ENCODE peak calls at places on chromosomes 6 and 20, in ten cellular contexts. Y, E, D, T, O, H, F, B, J and U are unnamed samples.

GRCh38 chr20:12171927-12172581 is 254.4 kb downstream of the BTBD3 start:
- DNase-seq in Y (no peak), E (no peak), D (no peak), T (no peak), O (peak), H (peak), F (no peak), B (no peak), J (no peak), U (no peak)

GRCh38 chr6:167647333-167647732 is 179.4 kb upstream of the AFDN start:
- DNase-seq in Y (no peak), E (no peak), D (peak), T (no peak), O (no peak), H (no peak), F (no peak), B (no peak), J (no peak), U (no peak)

GRCh38 chr6:101402618-101403002 is 9.1 kb downstream of the GRIK2 start:
- DNase-seq in Y (peak), E (no peak), D (no peak), T (no peak), O (no peak), H (peak), F (peak), B (no peak), J (no peak), U (no peak)

GRCh38 chr6:5782783-5783567 is 223.8 kb downstream of the NRN1 start:
- DNase-seq in Y (no peak), E (no peak), D (no peak), T (peak), O (peak), H (no peak), F (peak), B (no peak), J (no peak), U (no peak)

GRCh38 chr6:29967379-29968010 is 25.2 kb downstream of the HLA-A start:
- DNase-seq in Y (no peak), E (no peak), D (peak), T (no peak), O (no peak), H (no peak), F (no peak), B (no peak), J (no peak), U (peak)

GRCh38 chr6:13453771-13454251 is 33.6 kb downstream of the GFOD1 start:
- DNase-seq in Y (no peak), E (no peak), D (peak), T (peak), O (peak), H (no peak), F (no peak), B (no peak), J (no peak), U (no peak)

GRCh38 chr6:5878792-5879191 is 127.9 kb downstream of the NRN1 start:
- DNase-seq in Y (no peak), E (no peak), D (no peak), T (no peak), O (no peak), H (no peak), F (no peak), B (no peak), J (no peak), U (no peak)

GRCh38 chr6:17971128-17972073 is 16.0 kb downstream of the KIF13A start:
- DNase-seq in Y (no peak), E (no peak), D (no peak), T (no peak), O (peak), H (no peak), F (no peak), B (no peak), J (no peak), U (peak)

GRCh38 chr6:26243132-26243531 is 121.9 kb upstream of the BTN3A2 start:
- DNase-seq in Y (no peak), E (no peak), D (peak), T (no peak), O (no peak), H (no peak), F (no peak), B (no peak), J (no peak), U (no peak)

GRCh38 chr6:33809619-33810018 is 5.8 kb upstream of the MLN start:
- DNase-seq in Y (no peak), E (no peak), D (no peak), T (no peak), O (no peak), H (no peak), F (no peak), B (no peak), J (no peak), U (no peak)

GRCh38 chr20:50277064-50277415 is 86.4 kb downstream of the CEBPB start:
- DNase-seq in Y (no peak), E (no peak), D (no peak), T (no peak), O (no peak), H (no peak), F (no peak), B (no peak), J (no peak), U (no peak)

GRCh38 chr6:80174931-80175572 is 68.6 kb downstream of the BCKDHB start:
- DNase-seq in Y (no peak), E (no peak), D (no peak), T (no peak), O (peak), H (no peak), F (no peak), B (no peak), J (no peak), U (no peak)

GRCh38 chr20:21503345-21503744 is 10.5 kb downstream of the NKX2-2 start:
- DNase-seq in Y (no peak), E (no peak), D (no peak), T (peak), O (peak), H (no peak), F (no peak), B (no peak), J (no peak), U (no peak)

GRCh38 chr20:21500599-21500998 is 13.3 kb downstream of the NKX2-2 start:
- DNase-seq in Y (no peak), E (no peak), D (no peak), T (peak), O (no peak), H (no peak), F (no peak), B (no peak), J (no peak), U (no peak)

GRCh38 chr20:21499641-21500040 is 14.2 kb downstream of the NKX2-2 start:
- DNase-seq in Y (peak), E (no peak), D (no peak), T (no peak), O (no peak), H (no peak), F (no peak), B (no peak), J (no peak), U (no peak)

GRCh38 chr20:21498646-21499045 is 15.2 kb downstream of the NKX2-2 start:
- DNase-seq in Y (no peak), E (no peak), D (no peak), T (no peak), O (no peak), H (no peak), F (no peak), B (no peak), J (no peak), U (no peak)

DNA sequence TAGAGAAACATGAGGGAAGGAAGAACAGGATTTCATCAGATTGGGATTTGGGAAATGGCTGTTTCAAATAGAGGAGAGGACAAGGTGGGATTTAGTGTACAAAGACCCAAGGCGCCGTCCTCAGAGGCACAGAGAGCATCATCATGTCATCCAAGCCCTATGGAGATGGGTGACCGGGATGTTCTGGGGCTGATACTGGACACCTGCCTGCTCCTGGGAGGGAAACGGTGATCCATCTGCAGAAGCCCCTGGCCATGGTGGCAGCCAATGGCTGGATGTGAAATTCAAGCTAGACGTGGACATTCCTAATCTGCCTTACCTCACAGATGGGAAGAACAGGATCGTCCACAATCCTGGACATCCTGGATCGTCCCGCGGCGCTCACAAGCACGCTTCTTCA is 12.7 kb downstream of the NKX2-2 start:
- DNase-seq in Y (no peak), E (no peak), D (no peak), T (peak), O (no peak), H (no peak), F (no peak), B (no peak), J (no peak), U (no peak)
- H3K27ac ChIP-seq in Y (no peak), E (no peak), D (no peak), T (no peak), O (no peak), H (no peak), F (no peak), B (no peak), J (no peak), U (no peak)

GRCh38 chr6:165571068-165571682 is 91.9 kb downstream of the PDE10A start:
- DNase-seq in Y (no peak), E (no peak), D (no peak), T (no peak), O (peak), H (no peak), F (no peak), B (no peak), J (no peak), U (no peak)
- H3K27ac ChIP-seq in Y (no peak), E (no peak), D (no peak), T (no peak), O (peak), H (no peak), F (no peak), B (no peak), J (no peak), U (no peak)

GRCh38 chr6:72720464-72720863 is 98.6 kb downstream of the KCNQ5 start:
- DNase-seq in Y (no peak), E (no peak), D (no peak), T (no peak), O (peak), H (no peak), F (no peak), B (no peak), J (no peak), U (no peak)
- H3K27ac ChIP-seq in Y (no peak), E (no peak), D (no peak), T (no peak), O (no peak), H (no peak), F (no peak), B (no peak), J (no peak), U (no peak)

GRCh38 chr6:25084508-25084833 is 148.7 kb upstream of the RIPOR2 start:
- DNase-seq in Y (no peak), E (no peak), D (no peak), T (no peak), O (no peak), H (no peak), F (no peak), B (no peak), J (no peak), U (no peak)
- H3K27ac ChIP-seq in Y (no peak), E (peak), D (no peak), T (no peak), O (no peak), H (no peak), F (no peak), B (no peak), J (no peak), U (no peak)